ENCODE peak calls at places on chromosomes 12 and 14, in seven cellular contexts. V is tibial artery, D is sigmoid colon, C is adrenal gland, J is fibroblast of lung, Y is cardiac muscle cell, T is Peyer's patch. I is an unnamed sample.

GRCh38 chr14:75476274-75476995 is 45.8 kb upstream of the BATF start:
- DNase-seq in T (no peak), C (no peak), J (peak; percentile 48), D (peak; percentile 85), V (no peak), Y (peak; percentile 23), I (no peak)

GRCh38 chr12:74408601-74409166 is 129.0 kb upstream of the ATXN7L3B start:
- DNase-seq in Y (no peak), C (no peak), T (no peak), V (no peak), D (no peak), J (no peak), I (no peak)

GRCh38 chr12:65827827-65828231 is 3.5 kb downstream of the HMGA2 start:
- DNase-seq in J (peak; percentile 63), Y (peak; percentile 20), D (no peak), C (no peak), T (no peak), V (no peak), I (no peak)

GRCh38 chr14:95156765-95157194 is 549 bp downstream of the DICER1 start:
- DNase-seq in C (no peak), V (peak; percentile 27), Y (peak; percentile 55), J (peak; percentile 20), T (no peak), D (peak; percentile 79), I (peak; percentile 41)

GRCh38 chr12:93061414-93062099 is 132.5 kb upstream of the EEA1 start:
- DNase-seq in J (no peak), D (peak; percentile 77), T (no peak), V (no peak), Y (no peak), C (no peak), I (no peak)

GRCh38 chr12:128269108-128269713 is 2.2 kb downstream of the TMEM132C start:
- DNase-seq in C (no peak), D (no peak), T (no peak), V (no peak), Y (peak; percentile 4), J (no peak), I (no peak)

GRCh38 chr14:100288382-100289185 is 17.7 kb downstream of the SLC25A29 start:
- DNase-seq in T (no peak), C (peak; percentile 17), Y (no peak), J (no peak), D (no peak), V (no peak), I (no peak)

GRCh38 chr12:104604070-104604994 is 147.6 kb downstream of the CHST11 start:
- DNase-seq in Y (peak; percentile 32), T (no peak), C (peak; percentile 92), V (peak; percentile 89), D (peak; percentile 92), J (peak; percentile 91), I (peak; percentile 77)

GRCh38 chr14:90398315-90398811 is 1.5 kb downstream of the CALM1 start:
- DNase-seq in Y (peak; percentile 47), V (peak; percentile 32), D (peak; percentile 81), T (peak; percentile 73), C (peak; percentile 33), J (no peak), I (peak; percentile 79)

GRCh38 chr12:14892726-14893442 is 7.2 kb upstream of the MGP start:
- DNase-seq in J (peak; percentile 48), C (peak; percentile 67), Y (no peak), T (no peak), V (peak; percentile 83), D (peak; percentile 92), I (peak; percentile 40)

GRCh38 chr12:118591-118990 is 52.0 kb downstream of the IQSEC3 start:
- DNase-seq in J (no peak), C (no peak), Y (no peak), D (no peak), T (no peak), V (no peak), I (no peak)

GRCh38 chr12:65355461-65355860 is 77.0 kb downstream of the MSRB3 start:
- DNase-seq in Y (no peak), V (no peak), D (no peak), J (peak; percentile 27), T (no peak), C (no peak), I (no peak)

GRCh38 chr12:24960222-24960855 is 11.4 kb upstream of the BCAT1 start:
- DNase-seq in J (peak; percentile 68), D (no peak), T (no peak), C (peak; percentile 45), V (no peak), Y (peak; percentile 28), I (peak; percentile 57)

GRCh38 chr12:6272300-6273208 is 37.9 kb upstream of the PLEKHG6 start:
- DNase-seq in Y (no peak), T (peak; percentile 34), C (no peak), V (no peak), D (peak; percentile 21), J (no peak), I (no peak)

GRCh38 chr12:48903363-48903981 is 21.8 kb downstream of the FKBP11 start:
- DNase-seq in Y (no peak), C (no peak), T (no peak), J (no peak), V (no peak), D (no peak), I (no peak)

GRCh38 chr12:27081668-27082091 is 698 bp downstream of the C12orf71 start:
- DNase-seq in C (no peak), J (no peak), Y (no peak), T (no peak), D (no peak), V (no peak), I (peak; percentile 12)

GRCh38 chr12:45289245-45290217 is 73.6 kb downstream of the ANO6 start:
- DNase-seq in Y (no peak), V (no peak), C (no peak), J (no peak), D (no peak), T (no peak), I (no peak)

GRCh38 chr12:102095677-102096263 is 24.1 kb downstream of the NUP37 start:
- DNase-seq in V (no peak), T (no peak), C (no peak), D (no peak), J (peak; percentile 69), Y (peak; percentile 15), I (no peak)

GRCh38 chr14:86035882-86036281 is 505.9 kb downstream of the FLRT2 start:
- DNase-seq in J (peak; percentile 13), V (no peak), C (no peak), Y (peak; percentile 38), T (no peak), D (no peak), I (peak; percentile 43)

GRCh38 chr12:125573293-125573692 is 508.1 kb downstream of the AACS start:
- DNase-seq in D (no peak), J (no peak), T (no peak), Y (no peak), C (no peak), V (no peak), I (no peak)

GRCh38 chr14:36553650-36554260 is 28.7 kb downstream of the NKX2-8 start:
- DNase-seq in Y (peak; percentile 68), C (no peak), T (no peak), D (no peak), V (no peak), J (peak; percentile 60), I (peak; percentile 22)
- TF ChIP-seq CTCF in Y (peak; percentile 74), C (peak; percentile 64), T (peak; percentile 40), D (peak; percentile 52), V (peak; percentile 45), J (peak; percentile 72), I (peak; percentile 78)

DNA sequence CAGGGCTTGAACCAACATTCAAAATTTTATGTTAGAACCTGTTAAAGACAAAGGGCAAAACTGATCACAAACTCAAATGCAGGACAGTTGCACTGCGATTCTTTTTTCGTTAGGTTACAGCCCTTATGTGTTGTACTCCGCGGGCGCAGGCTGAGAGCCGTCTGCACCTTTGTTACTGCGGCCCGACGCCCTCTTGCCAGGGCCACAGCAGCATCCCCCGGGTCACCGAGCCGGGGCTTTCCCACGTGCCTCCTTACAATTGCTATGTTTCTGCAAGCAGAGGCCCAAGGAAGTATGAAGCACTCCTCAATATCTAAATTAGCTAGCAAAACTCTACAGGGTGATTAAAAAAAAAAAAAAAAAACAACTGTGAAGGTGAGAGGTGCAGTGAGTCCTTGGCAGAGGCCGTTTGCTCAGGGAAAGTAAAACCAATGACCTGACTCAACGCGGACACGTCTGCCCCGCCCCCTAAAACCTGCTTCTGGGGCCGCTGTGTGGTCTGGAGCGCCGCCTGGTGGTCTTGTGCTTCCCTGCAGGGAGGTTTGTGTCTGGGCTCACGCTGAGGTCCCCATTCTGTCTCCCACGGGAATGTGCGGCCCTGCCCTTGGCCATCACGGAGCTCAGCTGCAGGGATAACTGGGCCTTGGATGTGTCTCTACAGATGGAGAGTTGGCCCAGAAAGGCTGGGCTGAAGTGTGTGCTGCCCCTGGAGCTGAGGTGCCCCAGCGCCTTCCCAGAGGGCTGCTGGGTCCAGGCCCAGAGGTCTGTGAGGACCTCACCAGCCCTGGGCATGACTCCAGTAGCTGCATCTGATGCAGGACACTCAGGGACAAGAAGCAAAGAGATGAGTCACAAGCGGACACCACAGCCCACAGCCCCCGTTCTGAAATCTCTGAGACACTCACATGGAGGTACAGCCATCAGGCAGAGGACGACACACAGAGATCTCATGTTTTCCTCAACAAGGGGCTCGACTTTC is 418.5 kb downstream of the TMEM121 start:
- DNase-seq in V (no peak), C (peak; percentile 46), J (no peak), Y (no peak), T (peak; percentile 78), D (peak; percentile 65), I (peak; percentile 89)
- H3K9me3 ChIP-seq in V (no peaks in the 10 kb centered on the region), C (no peaks in the 10 kb centered on the region), J (no peaks in the 10 kb centered on the region), Y (no peaks in the 10 kb centered on the region), T (no peaks in the 10 kb centered on the region), D (no peaks in the 10 kb centered on the region), I (no peaks in the 10 kb centered on the region)

GRCh38 chr14:103315368-103315911 is 18.6 kb upstream of the EIF5 start:
- DNase-seq in C (peak; percentile 80), T (no peak), J (peak; percentile 84), V (peak; percentile 33), D (no peak), Y (no peak), I (no peak)
- TF ChIP-seq CTCF in C (no peak), T (no peak), J (no peak), V (no peak), D (no peak), Y (no peak), I (no peak)

GRCh38 chr12:9273276-9273675 is 65.1 kb upstream of the PZP start:
- DNase-seq in C (no peak), V (no peak), Y (no peak), D (no peak), J (peak; percentile 87), T (no peak), I (no peak)

GRCh38 chr12:9276990-9277389 is 68.8 kb upstream of the PZP start:
- DNase-seq in Y (no peak), C (no peak), J (no peak), T (no peak), D (no peak), V (no peak), I (no peak)

GRCh38 chr12:9271875-9272274 is 63.7 kb upstream of the PZP start:
- DNase-seq in T (no peak), Y (peak; percentile 35), J (peak; percentile 1), C (no peak), V (no peak), D (no peak), I (no peak)
- H3K9me3 ChIP-seq in T (no peaks in the 10 kb centered on the region), Y (no peaks in the 10 kb centered on the region), J (no peaks in the 10 kb centered on the region), C (no peaks in the 10 kb centered on the region), V (no peaks in the 10 kb centered on the region), D (no peaks in the 10 kb centered on the region), I (no peaks in the 10 kb centered on the region)